ENCODE peak calls at places on chromosomes 1 and 21, in nine cellular contexts. W is A549, X is endodermal cell, D is pancreas, A is fibroblast of pulmonary artery, M is spleen, K is mesothelial cell of epicardium, R is activated B cell treated with CpG ODN at 0.5 μM for 24 hours, S is foreskin fibroblast. F is an unnamed sample.

GRCh38 chr1:85295006-85295431 is 18.6 kb upstream of the BCL10 start:
- DNase-seq in D (no peak), X (no peak), A (no peak), R (no peak), M (no peak), K (no peak), S (peak; percentile 72), W (no peak), F (no peak)

GRCh38 chr1:91925644-91926330 is 23.4 kb upstream of the BRDT start:
- DNase-seq in R (no peak), W (no peak), S (no peak), A (no peak), X (no peak), K (no peak), M (no peak), D (no peak), F (no peak)

GRCh38 chr1:167602840-167603239 is 27.2 kb upstream of the RCSD1 start:
- DNase-seq in S (no peak), R (no peak), W (no peak), M (peak; percentile 77), A (no peak), X (no peak), D (no peak), K (no peak), F (no peak)

GRCh38 chr1:1137256-1138045 is 21.6 kb upstream of the C1orf159 start:
- DNase-seq in R (peak; percentile 78), X (no peak), K (no peak), D (no peak), M (peak; percentile 92), S (no peak), A (no peak), W (no peak), F (peak; percentile 94)

GRCh38 chr1:143691400-143691891 is 280.3 kb downstream of the FAM72C start:
- DNase-seq in R (no peak), D (no peak), X (no peak), S (peak; percentile 21), A (no peak), W (peak; percentile 89), K (no peak), M (no peak), F (no peak)

GRCh38 chr1:171922999-171923398 is 81.7 kb downstream of the DNM3 start:
- DNase-seq in D (no peak), K (no peak), X (no peak), S (no peak), R (no peak), W (no peak), M (no peak), A (no peak), F (no peak)

GRCh38 chr1:87044424-87044823 is 130.0 kb downstream of the HS2ST1 start:
- DNase-seq in K (no peak), D (no peak), R (no peak), W (no peak), S (no peak), M (no peak), X (no peak), A (no peak), F (no peak)

GRCh38 chr21:39066829-39067785 is 116.1 kb downstream of the PSMG1 start:
- DNase-seq in W (no peak), S (no peak), D (no peak), X (peak; percentile 32), K (no peak), R (no peak), A (no peak), M (no peak), F (no peak)

GRCh38 chr1:247111636-247112478 is 7.7 kb upstream of the ZNF669 start:
- DNase-seq in S (peak; percentile 81), X (peak; percentile 80), A (peak; percentile 47), R (no peak), W (peak; percentile 42), D (peak; percentile 50), K (peak; percentile 62), M (peak; percentile 91), F (peak; percentile 63)

GRCh38 chr1:150127868-150128267 is 21.8 kb upstream of the PLEKHO1 start:
- DNase-seq in K (no peak), A (no peak), M (no peak), D (no peak), X (no peak), S (peak; percentile 27), W (no peak), R (no peak), F (no peak)

GRCh38 chr1:58768971-58769808 is 14.7 kb downstream of the JUN start:
- DNase-seq in X (peak; percentile 96), W (peak; percentile 49), K (peak; percentile 82), D (peak; percentile 53), M (peak; percentile 76), R (no peak), S (peak; percentile 89), A (peak; percentile 78), F (peak; percentile 31)

GRCh38 chr1:224707849-224708725 is 92.0 kb downstream of the CNIH3 start:
- DNase-seq in X (no peak), R (no peak), D (no peak), A (peak; percentile 98), S (peak; percentile 92), W (no peak), K (no peak), M (no peak), F (no peak)

GRCh38 chr1:175635092-175635491 is 108.3 kb downstream of the TNR start:
- DNase-seq in A (no peak), R (no peak), D (peak; percentile 77), K (no peak), S (no peak), M (no peak), X (no peak), W (no peak), F (no peak)

GRCh38 chr21:44492572-44493385 is 37.5 kb downstream of the LRRC3 start:
- DNase-seq in M (no peak), W (no peak), D (no peak), X (no peak), S (no peak), R (no peak), K (no peak), A (no peak), F (no peak)

GRCh38 chr1:56627019-56627635 is 18.0 kb upstream of the PRKAA2 start:
- DNase-seq in X (no peak), D (no peak), W (no peak), R (no peak), M (no peak), A (no peak), K (no peak), S (peak; percentile 8), F (no peak)

GRCh38 chr1:119732465-119733168 is 20.9 kb downstream of the PHGDH start:
- DNase-seq in M (no peak), K (no peak), S (no peak), W (no peak), A (peak; percentile 6), X (no peak), D (no peak), R (no peak), F (no peak)

GRCh38 chr1:172483448-172483847 is 39.6 kb upstream of the PIGC start:
- DNase-seq in R (no peak), X (no peak), A (no peak), M (no peak), S (no peak), K (no peak), D (no peak), W (no peak), F (no peak)

GRCh38 chr1:99407018-99407417 is 142.7 kb downstream of the PLPPR4 start:
- DNase-seq in K (no peak), M (no peak), A (peak; percentile 2), X (no peak), D (no peak), R (no peak), W (no peak), S (no peak), F (no peak)

DNA sequence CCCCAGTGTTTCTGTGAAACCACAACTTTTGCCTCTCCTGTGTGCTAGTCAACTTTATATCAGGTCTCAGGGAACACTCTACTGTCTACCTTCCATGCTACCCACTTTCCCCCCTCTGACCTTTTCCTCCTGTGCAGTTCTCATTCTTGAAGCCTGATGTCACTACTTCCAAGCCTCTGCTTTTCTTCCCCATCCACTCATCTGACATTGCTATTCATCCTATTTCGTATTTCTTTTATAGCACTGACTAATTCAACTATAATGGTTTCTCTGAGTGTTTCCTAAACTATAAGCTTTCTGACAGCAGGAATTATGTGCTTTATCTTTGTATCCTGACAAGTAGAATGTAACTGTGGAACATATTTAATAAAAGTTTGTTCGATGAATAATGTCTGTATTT is 18.2 kb upstream of the DPH5 start:
- DNase-seq in W (no peak), X (no peak), D (no peak), A (peak; percentile 55), M (no peak), K (no peak), R (no peak), S (peak; percentile 62), F (no peak)
- TF ChIP-seq CTCF in W (no peak), X (no peak), D (no peak), A (peak; percentile 30), M (no peak), K (no peak), R (no peak), S (peak; percentile 12), F (no peak)

DNA sequence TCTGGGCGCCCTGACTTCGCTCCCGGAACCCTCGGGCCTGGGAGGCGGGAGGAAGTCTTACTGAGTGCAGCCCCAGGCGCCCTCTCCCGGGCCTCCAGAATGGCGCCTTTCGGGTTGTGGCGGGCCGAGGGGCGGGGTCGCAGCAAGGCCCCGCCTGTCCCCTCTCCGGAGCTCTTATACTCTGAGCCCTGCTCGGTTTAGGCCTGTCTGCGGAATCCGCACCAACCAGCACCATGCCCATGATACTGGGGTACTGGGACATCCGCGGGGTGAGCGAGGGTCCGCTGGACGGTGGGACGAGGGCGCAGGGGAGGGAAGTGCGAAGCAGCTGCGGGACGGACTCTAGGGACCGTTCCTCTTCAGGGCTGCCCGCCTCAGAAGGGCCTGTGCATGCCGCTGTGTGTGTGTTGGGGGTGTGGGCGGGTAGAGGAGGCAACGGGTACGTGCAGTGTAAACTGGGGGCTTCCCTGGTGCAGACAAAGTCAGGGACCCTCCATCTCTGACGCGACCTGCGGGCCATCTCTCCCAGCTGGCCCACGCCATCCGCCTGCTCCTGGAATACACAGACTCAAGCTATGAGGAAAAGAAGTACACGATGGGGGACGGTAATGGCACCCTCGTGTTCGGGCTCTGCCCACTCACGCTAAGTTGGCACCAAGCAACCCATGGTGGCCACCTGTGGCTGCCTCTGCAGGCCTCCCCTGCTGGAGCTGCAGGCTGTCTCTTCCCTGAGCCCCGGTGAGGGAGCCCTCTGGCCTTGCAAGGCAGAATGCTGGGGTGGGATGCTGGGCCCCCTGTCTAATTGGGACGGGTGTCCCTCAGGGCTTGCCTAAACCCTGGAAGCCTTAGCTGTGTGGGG is at the start of gene GSTM1:
- DNase-seq in W (no peak), X (peak; percentile 87), R (peak; percentile 62), D (peak; percentile 79), A (peak; percentile 70), K (peak; percentile 63), M (peak; percentile 93), S (peak; percentile 87), F (peak; percentile 34)
- TF ChIP-seq CTCF in W (no peak), X (peak; percentile 53), R (no peak), D (no peak), A (peak; percentile 15), K (no peak), M (no peak), S (no peak), F (peak; percentile 30)

GRCh38 chr1:6521502-6521901 is 30.0 kb upstream of the PLEKHG5 start:
- DNase-seq in M (no peak), W (no peak), D (no peak), A (no peak), S (peak; percentile 35), R (no peak), X (peak; percentile 17), K (no peak), F (no peak)
- TF ChIP-seq CTCF in M (no peak), W (no peak), D (no peak), A (no peak), S (no peak), R (no peak), X (no peak), K (no peak), F (no peak)

GRCh38 chr1:30684881-30685795 is 38.2 kb downstream of the MATN1 start:
- DNase-seq in X (peak; percentile 100), A (no peak), S (no peak), D (peak; percentile 98), R (no peak), M (no peak), W (peak; percentile 17), K (peak; percentile 61), F (no peak)
- TF ChIP-seq CTCF in X (peak; percentile 76), A (no peak), S (no peak), D (no peak), R (no peak), M (no peak), W (no peak), K (no peak), F (no peak)